ENCODE peak calls at places on chromosomes 12 and 14, in nine cellular contexts. M is thoracic aorta; V is left cardiac atrium; D is sciatic nerve; O is effector memory CD8-positive, alpha-beta T cell; A is PC-3; R is gastroesophageal sphincter; J is central memory CD8-positive, alpha-beta T cell; E is heart left ventricle. U is an unnamed sample.

GRCh38 chr14:86129426-86129825 is 599.5 kb downstream of the FLRT2 start:
- ATAC-seq in O (no peak), A (no peak), E (no peak), V (no peak), J (no peak), R (no peak), D (no peak), M (no peak), U (no peak)

GRCh38 chr12:124968656-124969055 is 20.3 kb downstream of the DHX37 start:
- ATAC-seq in D (no peak), E (no peak), J (no peak), O (no peak), M (no peak), A (no peak), R (no peak), V (no peak), U (no peak)

GRCh38 chr12:32039917-32040575 is 66.6 kb upstream of the BICD1 start:
- ATAC-seq in A (no peak), O (no peak), D (no peak), R (no peak), J (no peak), M (no peak), E (no peak), V (no peak), U (no peak)

GRCh38 chr12:125393569-125393968 is 328.3 kb downstream of the AACS start:
- ATAC-seq in A (no peak), M (no peak), R (no peak), O (no peak), E (no peak), V (no peak), J (no peak), D (no peak), U (no peak)

GRCh38 chr12:79848321-79848720 is 86.6 kb downstream of the PPP1R12A start:
- ATAC-seq in O (peak; percentile 72), A (no peak), R (no peak), V (no peak), M (no peak), J (peak; percentile 75), D (no peak), E (no peak), U (no peak)

GRCh38 chr14:77372304-77372841 is 4.5 kb downstream of the TMED8 start:
- ATAC-seq in J (no peak), D (no peak), V (no peak), O (no peak), M (no peak), E (no peak), R (no peak), A (no peak), U (peak; percentile 66)

GRCh38 chr14:94685166-94685581 is 73.0 kb downstream of the SERPINA3 start:
- ATAC-seq in V (no peak), R (no peak), E (no peak), O (no peak), M (no peak), A (no peak), J (no peak), D (no peak), U (no peak)

GRCh38 chr12:19095869-19096480 is 33.6 kb upstream of the PLEKHA5 start:
- ATAC-seq in R (no peak), E (no peak), J (no peak), A (peak; percentile 43), D (no peak), O (no peak), M (no peak), V (no peak), U (no peak)

U was measured in activated T-helper 17 cell treated with anti-CD3 and anti-CD28 coated beads, Interleukin-2, amount 50 U/mL, for 72 hours.